ENCODE peak calls at places on chromosomes 7 and 10, in six cellular contexts. Z is activated T-cell treated with anti-CD3 and anti-CD28 coated beads for 1 hour; U is COR-L47; N is activated naive CD8-positive, alpha-beta T cell treated with anti-CD3 and anti-CD28 coated beads, Interleukin-2, amount 10 ng/mL, durations not matched to agents 7 days and 5 days; S is T-cell; J is neural progenitor cell. A is an unnamed sample.

GRCh38 chr7:7352845-7353244 is 170.5 kb downstream of the C1GALT1 start:
- DNase-seq in Z (no peak), U (no peak), N (no peak), S (no peak), J (no peak), A (peak; percentile 15)

GRCh38 chr7:151736403-151736909 is 140.5 kb downstream of the PRKAG2 start:
- DNase-seq in Z (no peak), U (peak; percentile 90), N (no peak), S (no peak), J (peak; percentile 65), A (no peak)

GRCh38 chr7:76063525-76063924 is 15.6 kb downstream of the MDH2 start:
- DNase-seq in Z (no peak), U (peak; percentile 59), N (no peak), S (no peak), J (no peak), A (no peak)

GRCh38 chr7:90459888-90460287 is 9.6 kb upstream of the PTTG1IP2 start:
- DNase-seq in Z (no peak), U (no peak), N (no peak), S (no peak), J (no peak), A (no peak)

GRCh38 chr10:113045155-113046055 is 95.4 kb downstream of the TCF7L2 start:
- DNase-seq in Z (no peak), U (no peak), N (no peak), S (no peak), J (no peak), A (no peak)

GRCh38 chr10:55024718-55025117 is 223.7 kb upstream of the PCDH15 start:
- DNase-seq in Z (no peak), U (peak; percentile 51), N (no peak), S (no peak), J (no peak), A (no peak)

GRCh38 chr10:28681928-28682750 is 4.8 kb downstream of the BAMBI start:
- DNase-seq in Z (no peak), U (no peak), N (no peak), S (no peak), J (no peak), A (no peak)

GRCh38 chr10:28479366-28479765 is 53.6 kb upstream of the WAC start:
- DNase-seq in Z (no peak), U (no peak), N (no peak), S (no peak), J (no peak), A (no peak)

GRCh38 chr10:5871596-5871995 is 18.1 kb downstream of the ANKRD16 start:
- DNase-seq in Z (no peak), U (no peak), N (no peak), S (no peak), J (no peak), A (no peak)

GRCh38 chr10:52678611-52679010 is 94.0 kb downstream of the MBL2 start:
- DNase-seq in Z (no peak), U (no peak), N (no peak), S (no peak), J (no peak), A (no peak)

GRCh38 chr7:140719711-140720110 is 23.2 kb downstream of the NDUFB2 start:
- DNase-seq in Z (no peak), U (no peak), N (no peak), S (no peak), J (no peak), A (no peak)

GRCh38 chr7:38206071-38206470 is 28.0 kb downstream of the STARD3NL start:
- DNase-seq in Z (no peak), U (no peak), N (no peak), S (no peak), J (no peak), A (no peak)

GRCh38 chr10:10816453-10816852 is 201.2 kb upstream of the CELF2 start:
- DNase-seq in Z (no peak), U (no peak), N (no peak), S (no peak), J (no peak), A (no peak)

GRCh38 chr7:125773113-125773800 is 843.6 kb upstream of the POT1 start:
- DNase-seq in Z (no peak), U (no peak), N (no peak), S (no peak), J (peak; percentile 13), A (peak; percentile 38)

GRCh38 chr10:3468919-3469638 is 296.5 kb upstream of the PITRM1 start:
- DNase-seq in Z (no peak), U (no peak), N (no peak), S (no peak), J (peak; percentile 27), A (no peak)